ENCODE peak calls at places on chromosome 17, in seven cellular contexts. A is fibroblast of pulmonary artery, K is HFF-Myc, J is astrocyte of the spinal cord, S is GM23338, T is sigmoid colon, H is uterus. X is an unnamed sample.

GRCh38 chr17:34579979-34580684 is 750 bp downstream of the TMEM132E start:
- DNase-seq in A (no peak), K (no peak), J (no peak), S (peak; percentile 72), T (no peak), H (peak; percentile 20), X (peak; percentile 3)

GRCh38 chr17:78665385-78665951 is 88.3 kb upstream of the DNAH17 start:
- DNase-seq in A (no peak), K (no peak), J (no peak), S (no peak), T (no peak), H (no peak), X (no peak)

GRCh38 chr17:18967806-18968744 is 16.1 kb downstream of the SLC5A10 start:
- DNase-seq in A (no peak), K (no peak), J (no peak), S (no peak), T (no peak), H (no peak), X (no peak)

GRCh38 chr17:75892556-75893224 is 4.1 kb downstream of the TRIM65 start:
- DNase-seq in A (no peak), K (no peak), J (no peak), S (no peak), T (peak; percentile 69), H (no peak), X (no peak)

GRCh38 chr17:47223007-47223406 is 13.9 kb downstream of the MYL4 start:
- DNase-seq in A (no peak), K (no peak), J (no peak), S (no peak), T (no peak), H (no peak), X (no peak)

GRCh38 chr17:7019839-7020519 is 2.9 kb upstream of the BCL6B start:
- DNase-seq in A (peak; percentile 61), K (no peak), J (peak; percentile 61), S (peak; percentile 79), T (peak; percentile 83), H (peak; percentile 69), X (peak; percentile 40)

GRCh38 chr17:15091825-15092224 is 173.3 kb downstream of the PMP22 start:
- DNase-seq in A (no peak), K (no peak), J (no peak), S (peak; percentile 37), T (no peak), H (no peak), X (no peak)

GRCh38 chr17:81236784-81237183 is 2.1 kb downstream of the TEPSIN start:
- DNase-seq in A (no peak), K (no peak), J (no peak), S (no peak), T (no peak), H (no peak), X (no peak)

GRCh38 chr17:42135664-42136653 is 13.4 kb downstream of the HSPB9 start:
- DNase-seq in A (peak; percentile 84), K (no peak), J (peak; percentile 46), S (peak; percentile 43), T (peak; percentile 78), H (no peak), X (peak; percentile 91)

GRCh38 chr17:17051380-17051779 is 9.1 kb downstream of the MPRIP start:
- DNase-seq in A (no peak), K (no peak), J (no peak), S (no peak), T (no peak), H (peak; percentile 5), X (no peak)

GRCh38 chr17:80187090-80187489 is 17.3 kb downstream of the CARD14 start:
- DNase-seq in A (peak; percentile 22), K (no peak), J (no peak), S (no peak), T (no peak), H (no peak), X (peak; percentile 62)

GRCh38 chr17:77957215-77957868 is 1.2 kb upstream of the TNRC6C start:
- DNase-seq in A (peak; percentile 28), K (no peak), J (peak; percentile 24), S (peak; percentile 38), T (no peak), H (no peak), X (peak; percentile 40)

GRCh38 chr17:4573682-4574081 is 10.6 kb upstream of the SMTNL2 start:
- DNase-seq in A (no peak), K (no peak), J (no peak), S (no peak), T (no peak), H (no peak), X (no peak)

GRCh38 chr17:11950771-11951519 is 46.3 kb downstream of the ZNF18 start:
- DNase-seq in A (peak; percentile 12), K (no peak), J (no peak), S (no peak), T (no peak), H (no peak), X (no peak)

GRCh38 chr17:49592263-49592662 is 16.6 kb downstream of the NXPH3 start:
- DNase-seq in A (no peak), K (no peak), J (no peak), S (no peak), T (peak; percentile 39), H (no peak), X (no peak)

GRCh38 chr17:2975469-2975958 is 87.9 kb downstream of the OR1D5 start:
- DNase-seq in A (peak; percentile 65), K (no peak), J (no peak), S (no peak), T (peak; percentile 78), H (peak; percentile 26), X (peak; percentile 65)

GRCh38 chr17:312476-313148 is 40.0 kb downstream of the RPH3AL start:
- DNase-seq in A (no peak), K (no peak), J (no peak), S (no peak), T (no peak), H (no peak), X (no peak)

GRCh38 chr17:33964344-33964979 is 290.6 kb upstream of the CCL2 start:
- DNase-seq in A (no peak), K (no peak), J (no peak), S (peak; percentile 64), T (no peak), H (no peak), X (no peak)

GRCh38 chr17:28057731-28058246 is 15.3 kb downstream of the NLK start:
- DNase-seq in A (peak; percentile 39), K (no peak), J (no peak), S (no peak), T (no peak), H (no peak), X (peak; percentile 77)

GRCh38 chr17:10513284-10514067 is 4.9 kb downstream of the MYH1 start:
- DNase-seq in A (peak; percentile 25), K (no peak), J (no peak), S (peak; percentile 1), T (no peak), H (no peak), X (peak; percentile 23)

GRCh38 chr17:82551779-82552457 is 32.4 kb downstream of the FOXK2 start:
- DNase-seq in A (peak; percentile 74), K (no peak), J (peak; percentile 65), S (peak; percentile 53), T (peak; percentile 91), H (peak; percentile 78), X (peak; percentile 76)

GRCh38 chr17:50905460-50905803 is 39.3 kb upstream of the TOB1 start:
- DNase-seq in A (no peak), K (no peak), J (no peak), S (peak; percentile 51), T (no peak), H (no peak), X (no peak)

GRCh38 chr17:50906443-50906842 is 40.3 kb upstream of the TOB1 start:
- DNase-seq in A (no peak), K (no peak), J (no peak), S (no peak), T (no peak), H (no peak), X (no peak)

GRCh38 chr17:50902768-50903353 is 36.7 kb upstream of the TOB1 start:
- DNase-seq in A (no peak), K (no peak), J (no peak), S (no peak), T (no peak), H (no peak), X (no peak)

GRCh38 chr17:50903604-50904521 is 37.7 kb upstream of the TOB1 start:
- DNase-seq in A (peak; percentile 23), K (no peak), J (peak; percentile 37), S (no peak), T (no peak), H (no peak), X (peak; percentile 84)

GRCh38 chr17:50904522-50905459 is 38.6 kb upstream of the TOB1 start:
- DNase-seq in A (no peak), K (no peak), J (peak; percentile 59), S (no peak), T (peak; percentile 91), H (peak; percentile 79), X (no peak)
- H3K4me3 ChIP-seq in A (no peak overlapping the region), K (no peak overlapping the region), J (no peak overlapping the region), S (no peak overlapping the region), T (no peak overlapping the region), H (no peak overlapping the region), X (no peak overlapping the region)

DNA sequence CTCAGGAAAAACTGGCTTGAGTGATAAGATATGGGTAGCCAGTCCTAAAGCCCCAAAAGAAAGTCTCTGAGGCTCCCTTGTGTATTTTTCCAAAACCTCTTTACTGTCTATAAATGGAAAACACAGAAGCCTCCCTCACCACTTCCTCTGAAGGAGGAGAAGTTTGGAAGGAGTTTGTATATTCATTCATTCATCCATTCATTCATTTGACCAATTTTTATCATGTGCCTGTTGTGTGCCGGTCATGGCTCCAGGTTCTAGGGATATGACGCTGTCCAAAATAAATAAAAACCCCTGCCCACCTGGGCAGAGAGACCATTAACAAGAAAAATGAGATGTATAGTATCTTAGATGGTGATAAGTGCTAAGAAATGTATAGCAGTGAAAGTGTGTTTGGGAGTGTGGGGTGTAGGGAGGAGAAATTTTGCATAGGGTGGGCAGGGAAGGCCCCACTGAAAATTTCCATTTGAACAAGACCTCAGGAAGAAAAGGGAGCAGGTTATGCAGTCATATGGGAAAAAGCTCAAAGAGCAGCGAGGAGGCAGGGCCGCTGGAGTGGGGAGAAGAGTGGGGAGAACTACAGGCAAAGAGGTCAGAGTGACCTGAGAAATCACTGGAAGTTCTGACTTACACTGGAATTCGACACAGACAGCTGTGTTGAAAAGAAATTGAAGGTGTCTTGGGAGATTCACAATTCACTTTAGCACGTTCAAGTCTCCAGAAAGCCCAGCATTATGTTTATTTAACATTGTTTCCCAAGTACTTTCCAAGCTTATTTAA is 6.1 kb upstream of the WIPI1 start:
- DNase-seq in A (no peak), K (no peak), J (no peak), S (no peak), T (no peak), H (no peak), X (no peak)
- TF ChIP-seq CTCF in A (no peak), K (no peak), J (no peak), S (no peak), T (peak; percentile 64), H (no peak), X (no peak)

DNA sequence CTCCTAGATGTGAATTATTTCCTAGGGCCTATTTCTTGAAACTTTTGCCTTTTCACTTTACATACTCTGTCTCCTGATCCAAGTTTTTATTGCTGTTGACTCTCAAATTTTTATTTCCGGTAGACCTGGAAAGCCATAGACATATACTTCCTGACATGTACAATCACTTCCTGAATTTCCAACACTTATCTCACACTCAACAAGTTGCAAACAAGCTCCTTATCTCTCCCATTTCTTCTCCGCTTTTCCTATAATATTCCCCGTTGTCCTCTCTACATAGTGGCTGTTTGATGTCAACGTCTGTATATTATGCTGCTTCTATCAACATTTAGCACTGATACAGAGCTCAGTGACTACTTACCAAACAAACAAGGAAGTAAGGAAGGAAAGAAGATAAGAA is 59.3 kb downstream of the IKZF3 start:
- DNase-seq in A (no peak), K (no peak), J (no peak), S (no peak), T (no peak), H (no peak), X (no peak)
- H3K4me3 ChIP-seq in A (no peak overlapping the region), K (no peak overlapping the region), J (no peak overlapping the region), S (no peak overlapping the region), T (no peak overlapping the region), H (no peak overlapping the region), X (no peak overlapping the region)

GRCh38 chr17:57084802-57085447 is at the start of gene AKAP1:
- DNase-seq in A (peak; percentile 94), K (peak; percentile 56), J (peak; percentile 95), S (peak; percentile 98), T (peak; percentile 98), H (peak; percentile 97), X (peak; percentile 94)
- TF ChIP-seq CTCF in A (no peak), K (no peak), J (no peak), S (no peak), T (no peak), H (peak; percentile 47), X (no peak)